ENCODE peak calls at places on chromosomes 3 and 15, in ten cellular contexts. W is GM23248, M is colonic mucosa, L is MM.1S, H is fibroblast of lung, Q is PC-3, X is kidney, B is mammary epithelial cell, S is HepG2, Y is IMR-90. D is an unnamed sample. For H3K4me1, the result is how much of the 10 kb centered on the place peaks cover.

GRCh38 chr15:78873796-78874761 is 1.4 kb downstream of the MORF4L1 start:
- DNase-seq in W (peak), M (peak), L (peak), H (peak), Q (peak), X (no peak), B (peak), S (no peak), Y (peak), D (peak)

GRCh38 chr3:153829596-153830170 is 291.5 kb upstream of the ARHGEF26 start:
- DNase-seq in W (peak), M (no peak), L (no peak), H (peak), Q (peak), X (no peak), B (peak), S (no peak), Y (no peak), D (peak)

GRCh38 chr3:158217992-158218391 is 108.1 kb downstream of the RSRC1 start:
- DNase-seq in W (no peak), M (no peak), L (no peak), H (no peak), Q (no peak), X (no peak), B (no peak), S (no peak), Y (no peak), D (no peak)

GRCh38 chr15:48722764-48723661 is 77.5 kb upstream of the FBN1 start:
- DNase-seq in W (peak), M (no peak), L (no peak), H (peak), Q (peak), X (no peak), B (peak), S (no peak), Y (peak), D (peak)

GRCh38 chr3:38018296-38019266 is 10.9 kb downstream of the PLCD1 start:
- DNase-seq in W (no peak), M (no peak), L (no peak), H (no peak), Q (no peak), X (peak), B (no peak), S (no peak), Y (no peak), D (no peak)

GRCh38 chr15:98282656-98283332 is 322.3 kb downstream of the ARRDC4 start:
- DNase-seq in W (no peak), M (no peak), L (no peak), H (no peak), Q (no peak), X (no peak), B (no peak), S (no peak), Y (no peak), D (no peak)

GRCh38 chr3:151268267-151269235 is 9.8 kb downstream of the P2RY14 start:
- DNase-seq in W (no peak), M (no peak), L (no peak), H (no peak), Q (no peak), X (no peak), B (no peak), S (no peak), Y (peak), D (no peak)

GRCh38 chr3:172194702-172195392 is 155.5 kb downstream of the FNDC3B start:
- DNase-seq in W (peak), M (no peak), L (no peak), H (peak), Q (peak), X (no peak), B (no peak), S (no peak), Y (no peak), D (peak)

GRCh38 chr3:169914321-169914720 is 2.9 kb downstream of the SAMD7 start:
- DNase-seq in W (peak), M (no peak), L (no peak), H (peak), Q (peak), X (no peak), B (peak), S (no peak), Y (peak), D (peak)

GRCh38 chr15:64013179-64014043 is 32.9 kb downstream of the DAPK2 start:
- DNase-seq in W (peak), M (peak), L (no peak), H (peak), Q (peak), X (no peak), B (peak), S (no peak), Y (no peak), D (peak)

GRCh38 chr3:38564631-38565338 is 68.6 kb downstream of the EXOG start:
- DNase-seq in W (no peak), M (no peak), L (no peak), H (no peak), Q (no peak), X (peak), B (no peak), S (no peak), Y (no peak), D (no peak)

GRCh38 chr3:182325213-182325941 is 467.9 kb upstream of the ATP11B start:
- DNase-seq in W (no peak), M (no peak), L (peak), H (peak), Q (peak), X (no peak), B (peak), S (no peak), Y (no peak), D (peak)

GRCh38 chr3:113275876-113276580 is 64.7 kb downstream of the BOC start:
- DNase-seq in W (peak), M (no peak), L (peak), H (peak), Q (peak), X (peak), B (peak), S (peak), Y (peak), D (peak)

GRCh38 chr15:74206801-74207281 is 4.3 kb upstream of the STRA6 start:
- DNase-seq in W (no peak), M (no peak), L (no peak), H (peak), Q (no peak), X (no peak), B (no peak), S (no peak), Y (no peak), D (peak)

GRCh38 chr3:71504250-71505036 is 79.1 kb downstream of the FOXP1 start:
- DNase-seq in W (peak), M (no peak), L (no peak), H (peak), Q (peak), X (no peak), B (peak), S (no peak), Y (peak), D (peak)

GRCh38 chr3:183692436-183692835 is 5.2 kb upstream of the YEATS2 start:
- DNase-seq in W (no peak), M (no peak), L (no peak), H (no peak), Q (no peak), X (no peak), B (no peak), S (no peak), Y (no peak), D (no peak)
- H3K9ac ChIP-seq in W (no peak), M (no peak), L (no peak), H (no peak), Q (no peak), X (no peak), B (no peak), S (no peak), Y (no peak), D (no peak)

GRCh38 chr3:46089237-46090011 is 62.1 kb upstream of the XCR1 start:
- DNase-seq in W (peak), M (peak), L (no peak), H (peak), Q (peak), X (peak), B (peak), S (no peak), Y (peak), D (peak)

GRCh38 chr3:46090161-46090591 is 62.9 kb upstream of the XCR1 start:
- DNase-seq in W (peak), M (no peak), L (no peak), H (no peak), Q (peak), X (no peak), B (peak), S (no peak), Y (no peak), D (no peak)

GRCh38 chr3:46092704-46093085 is 65.4 kb upstream of the XCR1 start:
- DNase-seq in W (no peak), M (no peak), L (peak), H (no peak), Q (no peak), X (no peak), B (no peak), S (no peak), Y (no peak), D (no peak)

GRCh38 chr3:46091971-46092703 is 64.9 kb upstream of the XCR1 start:
- DNase-seq in W (no peak), M (no peak), L (no peak), H (no peak), Q (no peak), X (no peak), B (no peak), S (no peak), Y (no peak), D (no peak)

GRCh38 chr3:46091046-46091445 is 63.8 kb upstream of the XCR1 start:
- DNase-seq in W (no peak), M (no peak), L (no peak), H (no peak), Q (no peak), X (no peak), B (no peak), S (no peak), Y (no peak), D (no peak)
- H3K4me1 ChIP-seq in W (under half), M (under half), L (half or more), H (under half), Q (under half), X (under half), B (under half), S (under half), Y (under half), D (under half)

GRCh38 chr3:157127831-157128767 is 31.8 kb downstream of the CCNL1 start:
- DNase-seq in W (peak), M (no peak), L (peak), H (peak), Q (peak), X (peak), B (peak), S (peak), Y (peak), D (peak)
- H3K9ac ChIP-seq in W (peak), M (peak), L (no peak), H (no peak), Q (peak), X (no peak), B (peak), S (peak), Y (no peak), D (peak)

GRCh38 chr3:184233127-184233843 is 3.9 kb downstream of the VWA5B2 start:
- DNase-seq in W (no peak), M (no peak), L (no peak), H (no peak), Q (no peak), X (no peak), B (no peak), S (no peak), Y (no peak), D (no peak)

GRCh38 chr3:184230603-184231528 is 1.5 kb downstream of the VWA5B2 start:
- DNase-seq in W (peak), M (peak), L (no peak), H (no peak), Q (peak), X (peak), B (peak), S (no peak), Y (no peak), D (no peak)

GRCh38 chr3:184230081-184230602 is 757 bp downstream of the VWA5B2 start:
- DNase-seq in W (peak), M (no peak), L (no peak), H (no peak), Q (no peak), X (peak), B (no peak), S (peak), Y (no peak), D (no peak)

GRCh38 chr3:184229424-184230080 is at the start of gene VWA5B2:
- DNase-seq in W (peak), M (peak), L (peak), H (peak), Q (peak), X (peak), B (peak), S (peak), Y (peak), D (peak)

GRCh38 chr3:184231671-184232070 is 2.3 kb downstream of the VWA5B2 start:
- DNase-seq in W (no peak), M (no peak), L (no peak), H (peak), Q (no peak), X (no peak), B (no peak), S (no peak), Y (no peak), D (no peak)
- H3K4me1 ChIP-seq in W (under half), M (under half), L (under half), H (under half), Q (under half), X (under half), B (under half), S (under half), Y (under half), D (under half)

GRCh38 chr15:52326758-52327157 is 31.2 kb upstream of the MYO5C start:
- DNase-seq in W (peak), M (no peak), L (no peak), H (peak), Q (no peak), X (no peak), B (no peak), S (no peak), Y (peak), D (peak)
- H3K9ac ChIP-seq in W (no peak), M (no peak), L (no peak), H (no peak), Q (no peak), X (no peak), B (no peak), S (no peak), Y (no peak), D (no peak)